ENCODE peak calls at places on chromosomes 4 and X, in five cellular contexts. One of them, this sample, is unnamed.

GRCh38 chr4:90542216-90542615 is 415.0 kb downstream of the CCSER1 start:
- DNase-seq in fibroblast of the conjunctiva: no peak
- DNase-seq in AG20443: no peak
- DNase-seq in substantia nigra: no peak
- DNase-seq in NB4: no peak
- DNase-seq in this sample: no peak

GRCh38 chr4:129641179-129641578 is 545.2 kb downstream of the C4orf33 start:
- DNase-seq in AG20443: peak
- DNase-seq in substantia nigra: no peak
- DNase-seq in fibroblast of the conjunctiva: peak
- DNase-seq in NB4: peak
- DNase-seq in this sample: peak

GRCh38 chr4:181150173-181150572 is 1093.0 kb upstream of the TENM3 start:
- DNase-seq in AG20443: no peak
- DNase-seq in NB4: no peak
- DNase-seq in fibroblast of the conjunctiva: no peak
- DNase-seq in substantia nigra: no peak
- DNase-seq in this sample: peak

GRCh38 chr4:88275516-88275915 is 8.8 kb downstream of the PPM1K start:
- DNase-seq in NB4: peak
- DNase-seq in fibroblast of the conjunctiva: no peak
- DNase-seq in substantia nigra: no peak
- DNase-seq in AG20443: peak
- DNase-seq in this sample: no peak

GRCh38 chrX:49178537-49178936 is 6.8 kb downstream of the PLP2 start:
- DNase-seq in substantia nigra: no peak
- DNase-seq in fibroblast of the conjunctiva: no peak
- DNase-seq in NB4: no peak
- DNase-seq in AG20443: no peak
- DNase-seq in this sample: no peak

GRCh38 chrX:1535241-1536041 is 1.5 kb downstream of the P2RY8 start:
- DNase-seq in fibroblast of the conjunctiva: no peak
- DNase-seq in substantia nigra: no peak
- DNase-seq in NB4: peak
- DNase-seq in AG20443: no peak
- DNase-seq in this sample: no peak

GRCh38 chr4:153467154-153467896 is 1.2 kb downstream of the TMEM131L start:
- DNase-seq in NB4: peak
- DNase-seq in fibroblast of the conjunctiva: no peak
- DNase-seq in AG20443: peak
- DNase-seq in substantia nigra: no peak
- DNase-seq in this sample: no peak

GRCh38 chr4:83962492-83962891 is 426.6 kb downstream of the GPAT3 start:
- DNase-seq in NB4: no peak
- DNase-seq in substantia nigra: no peak
- DNase-seq in fibroblast of the conjunctiva: no peak
- DNase-seq in AG20443: no peak
- DNase-seq in this sample: no peak

GRCh38 chr4:117996891-117997290 is 37.4 kb upstream of the NDST3 start:
- DNase-seq in fibroblast of the conjunctiva: no peak
- DNase-seq in AG20443: no peak
- DNase-seq in substantia nigra: no peak
- DNase-seq in NB4: no peak
- DNase-seq in this sample: no peak

GRCh38 chr4:120733968-120734367 is 188.6 kb downstream of the PRDM5 start:
- DNase-seq in NB4: no peak
- DNase-seq in substantia nigra: no peak
- DNase-seq in fibroblast of the conjunctiva: no peak
- DNase-seq in AG20443: no peak
- DNase-seq in this sample: no peak

This sample was measured in RCC 7860.